ENCODE peak calls at places on chromosomes 16 and 17, in six cellular contexts. One of them, this sample, is unnamed.

GRCh38 chr17:80891096-80892018 is 100.3 kb upstream of the CHMP6 start:
- DNase-seq in GM23338: no peak
- DNase-seq in BE2C: peak; percentile 38
- DNase-seq in aorta: peak; percentile 41
- DNase-seq in keratinocyte: peak; percentile 86
- DNase-seq in HL-60: peak; percentile 83
- DNase-seq in this sample: peak; percentile 86

GRCh38 chr17:81291662-81292061 is 3.4 kb downstream of the SLC38A10 start:
- DNase-seq in GM23338: peak; percentile 76
- DNase-seq in BE2C: peak; percentile 83
- DNase-seq in aorta: peak; percentile 75
- DNase-seq in keratinocyte: no peak
- DNase-seq in HL-60: no peak
- DNase-seq in this sample: no peak

GRCh38 chr17:36877774-36878173 is 59.5 kb upstream of the LHX1 start:
- DNase-seq in GM23338: peak; percentile 32
- DNase-seq in BE2C: no peak
- DNase-seq in aorta: no peak
- DNase-seq in keratinocyte: no peak
- DNase-seq in HL-60: no peak
- DNase-seq in this sample: no peak

GRCh38 chr17:6551909-6552768 is 4.2 kb downstream of the PITPNM3 start:
- DNase-seq in GM23338: peak; percentile 27
- DNase-seq in BE2C: no peak
- DNase-seq in aorta: no peak
- DNase-seq in keratinocyte: peak; percentile 85
- DNase-seq in HL-60: no peak
- DNase-seq in this sample: no peak

GRCh38 chr17:83195330-83196087 is 116.1 kb downstream of the METRNL start:
- DNase-seq in GM23338: no peak
- DNase-seq in BE2C: peak; percentile 3
- DNase-seq in aorta: peak; percentile 89
- DNase-seq in keratinocyte: no peak
- DNase-seq in HL-60: no peak
- DNase-seq in this sample: no peak

GRCh38 chr16:4123617-4124300 is 7.5 kb upstream of the ADCY9 start:
- DNase-seq in GM23338: no peak
- DNase-seq in BE2C: peak; percentile 34
- DNase-seq in aorta: peak; percentile 17
- DNase-seq in keratinocyte: no peak
- DNase-seq in HL-60: no peak
- DNase-seq in this sample: no peak

GRCh38 chr17:41535764-41536481 is 7.8 kb upstream of the KRT19 start:
- DNase-seq in GM23338: no peak
- DNase-seq in BE2C: no peak
- DNase-seq in aorta: peak; percentile 29
- DNase-seq in keratinocyte: no peak
- DNase-seq in HL-60: no peak
- DNase-seq in this sample: no peak

GRCh38 chr17:46742539-46743270 is 75.8 kb downstream of the WNT3 start:
- DNase-seq in GM23338: no peak
- DNase-seq in BE2C: peak; percentile 24
- DNase-seq in aorta: no peak
- DNase-seq in keratinocyte: no peak
- DNase-seq in HL-60: no peak
- DNase-seq in this sample: peak; percentile 72

GRCh38 chr16:31335431-31335830 is 19.5 kb upstream of the ITGAX start:
- DNase-seq in GM23338: no peak
- DNase-seq in BE2C: no peak
- DNase-seq in aorta: no peak
- DNase-seq in keratinocyte: no peak
- DNase-seq in HL-60: no peak
- DNase-seq in this sample: no peak

GRCh38 chr17:16512011-16512410 is 20.0 kb upstream of the LRRC75A start:
- DNase-seq in GM23338: peak; percentile 55
- DNase-seq in BE2C: no peak
- DNase-seq in aorta: no peak
- DNase-seq in keratinocyte: no peak
- DNase-seq in HL-60: no peak
- DNase-seq in this sample: no peak

DNA sequence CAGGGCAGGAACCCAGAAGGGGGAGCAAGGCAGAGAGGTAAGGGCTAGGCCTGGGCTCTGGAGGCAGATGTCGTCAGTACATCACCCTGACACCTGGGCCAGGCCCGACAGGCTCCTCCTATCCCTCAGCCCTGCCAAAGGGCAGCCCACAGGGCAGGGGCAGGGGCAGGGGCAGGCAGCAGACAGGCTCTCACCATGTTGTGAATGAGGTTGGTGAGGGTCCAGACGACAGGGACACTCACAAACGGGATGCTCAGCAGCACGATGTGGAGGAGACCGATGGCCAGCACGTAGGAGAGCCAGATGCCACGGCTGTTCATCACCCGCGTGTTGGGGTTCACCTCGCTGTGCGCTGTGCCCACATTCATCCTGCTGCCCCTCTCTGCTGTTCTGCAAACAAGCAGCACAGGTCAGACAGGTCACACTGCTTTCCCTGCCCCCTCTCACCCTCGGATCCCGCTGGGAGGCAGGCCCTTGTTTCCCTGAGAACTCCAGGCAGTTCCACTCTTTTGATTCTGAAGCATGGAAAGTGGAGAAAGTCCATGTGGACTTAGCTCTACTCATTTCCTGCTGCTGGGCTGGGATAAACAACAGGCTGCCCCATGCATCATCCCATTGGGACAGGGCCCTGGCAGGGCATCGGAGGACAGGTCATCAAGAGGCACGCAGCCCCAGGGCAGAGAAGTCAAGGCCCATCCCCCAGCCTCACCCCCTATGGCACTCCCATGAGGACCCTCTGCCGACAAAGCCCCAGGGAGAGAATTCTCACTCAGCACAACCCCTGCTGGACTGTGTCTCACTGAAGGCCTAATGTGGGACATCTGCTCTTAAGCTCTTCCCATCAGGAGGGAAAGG is 3.3 kb downstream of the ORMDL3 start:
- DNase-seq in GM23338: no peak
- DNase-seq in BE2C: peak; percentile 36
- DNase-seq in aorta: peak; percentile 27
- DNase-seq in keratinocyte: no peak
- DNase-seq in HL-60: no peak
- DNase-seq in this sample: no peak
- H3K4me3 ChIP-seq in GM23338: no peak overlapping the region
- H3K4me3 ChIP-seq in BE2C: no peak overlapping the region
- H3K4me3 ChIP-seq in aorta: no peak overlapping the region
- H3K4me3 ChIP-seq in keratinocyte: no peak overlapping the region
- H3K4me3 ChIP-seq in HL-60: no peak overlapping the region
- H3K4me3 ChIP-seq in this sample: no peak overlapping the region

GRCh38 chr16:2197765-2198164 is 1.4 kb upstream of the CASKIN1 start:
- DNase-seq in GM23338: no peak
- DNase-seq in BE2C: no peak
- DNase-seq in aorta: no peak
- DNase-seq in keratinocyte: no peak
- DNase-seq in HL-60: no peak
- DNase-seq in this sample: no peak

GRCh38 chr16:2195316-2196161 is 866 bp downstream of the CASKIN1 start:
- DNase-seq in GM23338: peak; percentile 59
- DNase-seq in BE2C: peak; percentile 56
- DNase-seq in aorta: no peak
- DNase-seq in keratinocyte: no peak
- DNase-seq in HL-60: no peak
- DNase-seq in this sample: no peak

GRCh38 chr16:2196162-2196980 is at the start of gene CASKIN1:
- DNase-seq in GM23338: peak; percentile 69
- DNase-seq in BE2C: peak; percentile 55
- DNase-seq in aorta: no peak
- DNase-seq in keratinocyte: no peak
- DNase-seq in HL-60: no peak
- DNase-seq in this sample: no peak

GRCh38 chr16:2198283-2198682 is 1.9 kb upstream of the CASKIN1 start:
- DNase-seq in GM23338: no peak
- DNase-seq in BE2C: no peak
- DNase-seq in aorta: no peak
- DNase-seq in keratinocyte: no peak
- DNase-seq in HL-60: no peak
- DNase-seq in this sample: no peak

DNA sequence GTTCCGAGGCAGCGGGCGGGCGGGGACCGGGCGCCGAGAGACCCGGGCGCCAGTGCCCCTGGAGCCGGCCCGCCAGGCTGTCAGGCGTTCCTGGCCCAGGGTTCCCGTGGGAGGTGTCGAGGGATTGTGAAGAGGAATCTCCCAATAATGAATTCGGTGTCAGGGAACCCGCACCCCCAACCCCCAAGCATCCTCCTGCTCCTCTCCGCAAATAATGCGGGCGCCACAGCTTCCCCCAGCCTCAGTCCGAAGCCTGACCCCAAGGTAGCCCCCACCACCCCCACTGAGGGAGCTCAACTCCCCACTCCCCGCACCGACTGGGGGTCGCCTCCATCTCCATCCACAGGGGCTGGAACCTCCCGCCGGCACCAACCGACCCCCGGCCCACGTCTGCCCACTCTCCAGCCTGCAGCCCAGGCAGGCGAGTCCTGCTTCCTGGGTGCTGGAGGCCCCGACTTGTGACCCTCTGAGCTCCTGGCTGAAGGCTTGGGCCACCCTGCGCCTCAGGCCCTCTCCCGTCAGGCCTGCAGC is 641 bp upstream of the CASKIN1 start:
- DNase-seq in GM23338: no peak
- DNase-seq in BE2C: no peak
- DNase-seq in aorta: no peak
- DNase-seq in keratinocyte: no peak
- DNase-seq in HL-60: no peak
- DNase-seq in this sample: no peak
- H3K4me3 ChIP-seq in GM23338: peak overlapping the region; percentile 53
- H3K4me3 ChIP-seq in BE2C: no peak overlapping the region
- H3K4me3 ChIP-seq in aorta: no peak overlapping the region
- H3K4me3 ChIP-seq in keratinocyte: no peak overlapping the region
- H3K4me3 ChIP-seq in HL-60: no peak overlapping the region
- H3K4me3 ChIP-seq in this sample: no peak overlapping the region

GRCh38 chr16:82524939-82525338 is 101.8 kb upstream of the CDH13 start:
- DNase-seq in GM23338: no peak
- DNase-seq in BE2C: no peak
- DNase-seq in aorta: no peak
- DNase-seq in keratinocyte: no peak
- DNase-seq in HL-60: no peak
- DNase-seq in this sample: no peak

GRCh38 chr16:82523786-82524185 is 103.0 kb upstream of the CDH13 start:
- DNase-seq in GM23338: no peak
- DNase-seq in BE2C: no peak
- DNase-seq in aorta: no peak
- DNase-seq in keratinocyte: peak; percentile 38
- DNase-seq in HL-60: no peak
- DNase-seq in this sample: peak; percentile 35
- H3K4me3 ChIP-seq in GM23338: no peak overlapping the region
- H3K4me3 ChIP-seq in BE2C: no peak overlapping the region
- H3K4me3 ChIP-seq in aorta: no peak overlapping the region
- H3K4me3 ChIP-seq in keratinocyte: no peak overlapping the region
- H3K4me3 ChIP-seq in HL-60: no peak overlapping the region
- H3K4me3 ChIP-seq in this sample: no peak overlapping the region

GRCh38 chr17:245611-246010 is 64.2 kb upstream of the DOC2B start:
- DNase-seq in GM23338: no peak
- DNase-seq in BE2C: no peak
- DNase-seq in aorta: peak; percentile 30
- DNase-seq in keratinocyte: no peak
- DNase-seq in HL-60: no peak
- DNase-seq in this sample: no peak

GRCh38 chr17:248337-249235 is 67.1 kb upstream of the DOC2B start:
- DNase-seq in GM23338: no peak
- DNase-seq in BE2C: no peak
- DNase-seq in aorta: no peak
- DNase-seq in keratinocyte: no peak
- DNase-seq in HL-60: no peak
- DNase-seq in this sample: no peak

GRCh38 chr17:247767-248166 is 66.3 kb upstream of the DOC2B start:
- DNase-seq in GM23338: no peak
- DNase-seq in BE2C: no peak
- DNase-seq in aorta: no peak
- DNase-seq in keratinocyte: no peak
- DNase-seq in HL-60: no peak
- DNase-seq in this sample: no peak

GRCh38 chr17:246226-246625 is 64.8 kb upstream of the DOC2B start:
- DNase-seq in GM23338: no peak
- DNase-seq in BE2C: no peak
- DNase-seq in aorta: peak; percentile 36
- DNase-seq in keratinocyte: no peak
- DNase-seq in HL-60: no peak
- DNase-seq in this sample: no peak

DNA sequence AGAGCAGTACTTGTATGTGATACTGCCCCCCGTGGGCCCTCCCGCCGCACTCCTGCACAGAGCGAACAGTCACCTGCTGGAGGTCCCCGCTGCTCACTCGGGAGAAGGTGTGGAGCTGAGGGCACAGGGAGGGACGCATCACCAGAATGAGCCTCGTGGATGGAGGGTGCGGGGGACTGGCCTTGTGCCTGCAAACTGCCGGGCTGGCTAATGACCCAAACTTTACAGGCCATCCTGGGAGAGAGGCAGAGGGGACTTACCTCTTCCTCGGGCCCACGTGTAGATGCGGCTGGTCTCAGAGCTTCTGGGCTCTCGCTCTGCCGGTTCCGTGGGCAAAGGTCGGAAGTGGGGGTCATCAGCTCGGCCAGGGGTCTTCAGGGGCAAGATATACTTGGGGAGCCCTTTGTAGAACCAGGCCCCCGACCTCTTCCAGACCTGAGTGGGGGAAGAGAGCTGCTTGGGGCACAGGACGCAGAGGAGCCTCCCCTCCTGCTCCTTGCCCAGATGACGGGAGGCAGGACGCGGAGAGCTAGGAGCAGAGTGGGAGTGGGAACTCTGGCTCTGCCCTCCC is 65.5 kb upstream of the DOC2B start:
- DNase-seq in GM23338: no peak
- DNase-seq in BE2C: no peak
- DNase-seq in aorta: no peak
- DNase-seq in keratinocyte: no peak
- DNase-seq in HL-60: no peak
- DNase-seq in this sample: no peak
- H3K4me3 ChIP-seq in GM23338: no peak overlapping the region
- H3K4me3 ChIP-seq in BE2C: no peak overlapping the region
- H3K4me3 ChIP-seq in aorta: no peak overlapping the region
- H3K4me3 ChIP-seq in keratinocyte: no peak overlapping the region
- H3K4me3 ChIP-seq in HL-60: no peak overlapping the region
- H3K4me3 ChIP-seq in this sample: no peak overlapping the region

DNA sequence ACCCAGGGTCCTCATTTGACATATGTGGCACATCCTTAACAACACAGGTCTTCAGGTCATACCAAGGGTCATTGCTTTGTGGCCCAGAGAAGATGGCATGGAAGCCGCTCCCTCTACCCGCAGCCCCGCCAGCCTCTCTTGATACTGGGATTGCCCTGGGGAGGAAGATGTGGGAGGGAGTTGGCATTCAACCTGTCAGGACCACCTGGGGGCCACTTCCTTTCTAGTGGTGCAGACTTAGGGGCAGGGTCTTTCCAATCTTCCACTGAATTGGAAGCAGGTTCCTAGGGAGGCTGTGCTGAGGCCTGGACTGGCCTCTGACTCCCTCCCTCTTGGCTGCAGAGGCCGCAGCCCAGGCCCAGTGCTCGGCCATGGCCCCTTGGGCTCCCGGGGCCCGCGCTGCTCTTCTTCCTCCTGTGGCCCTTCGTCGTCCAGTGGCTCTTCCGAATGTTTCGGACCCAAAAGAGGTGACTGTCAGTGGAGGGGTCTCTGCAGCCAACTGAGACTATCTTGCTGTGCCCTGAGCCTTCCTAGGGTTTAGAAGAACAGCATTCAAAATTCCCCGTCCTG is 5.1 kb upstream of the HEXIM1 start:
- DNase-seq in GM23338: peak; percentile 47
- DNase-seq in BE2C: no peak
- DNase-seq in aorta: peak; percentile 38
- DNase-seq in keratinocyte: no peak
- DNase-seq in HL-60: no peak
- DNase-seq in this sample: no peak
- H3K4me3 ChIP-seq in GM23338: peak overlapping the region; percentile 86
- H3K4me3 ChIP-seq in BE2C: no peak overlapping the region
- H3K4me3 ChIP-seq in aorta: no peak overlapping the region
- H3K4me3 ChIP-seq in keratinocyte: no peak overlapping the region
- H3K4me3 ChIP-seq in HL-60: no peak overlapping the region
- H3K4me3 ChIP-seq in this sample: no peak overlapping the region